ENCODE peak calls at places on chromosomes 12 and 14, in five cellular contexts. One of them, this sample, is unnamed.

GRCh38 chr14:68814376-68815287 is 21.8 kb upstream of the ZFP36L1 start:
- DNase-seq in ascending aorta: no peak
- DNase-seq in lower lobe of right lung: peak; percentile 59
- DNase-seq in left lung: no peak
- DNase-seq in A549: peak; percentile 78
- DNase-seq in this sample: no peak

GRCh38 chr14:61582815-61583214 is 112.5 kb upstream of the HIF1A start:
- DNase-seq in ascending aorta: no peak
- DNase-seq in lower lobe of right lung: no peak
- DNase-seq in left lung: no peak
- DNase-seq in A549: no peak
- DNase-seq in this sample: no peak

GRCh38 chr12:43444940-43445564 is 107.0 kb downstream of the ADAMTS20 start:
- DNase-seq in ascending aorta: no peak
- DNase-seq in lower lobe of right lung: no peak
- DNase-seq in left lung: no peak
- DNase-seq in A549: peak; percentile 70
- DNase-seq in this sample: no peak

GRCh38 chr12:22321620-22322019 is 12.9 kb downstream of the ST8SIA1 start:
- DNase-seq in ascending aorta: peak; percentile 63
- DNase-seq in lower lobe of right lung: peak; percentile 53
- DNase-seq in left lung: peak; percentile 40
- DNase-seq in A549: no peak
- DNase-seq in this sample: peak; percentile 86

GRCh38 chr12:80937391-80938238 is at the start of gene LIN7A:
- DNase-seq in ascending aorta: peak; percentile 60
- DNase-seq in lower lobe of right lung: peak; percentile 62
- DNase-seq in left lung: peak; percentile 48
- DNase-seq in A549: peak; percentile 23
- DNase-seq in this sample: peak; percentile 44

GRCh38 chr12:7448099-7448498 is 4.1 kb upstream of the CD163L1 start:
- DNase-seq in ascending aorta: no peak
- DNase-seq in lower lobe of right lung: no peak
- DNase-seq in left lung: no peak
- DNase-seq in A549: no peak
- DNase-seq in this sample: no peak

GRCh38 chr12:54859502-54859901 is 5.2 kb downstream of the MUCL1 start:
- DNase-seq in ascending aorta: no peak
- DNase-seq in lower lobe of right lung: no peak
- DNase-seq in left lung: no peak
- DNase-seq in A549: no peak
- DNase-seq in this sample: no peak

GRCh38 chr14:103258211-103258610 is 75.8 kb upstream of the EIF5 start:
- DNase-seq in ascending aorta: no peak
- DNase-seq in lower lobe of right lung: no peak
- DNase-seq in left lung: no peak
- DNase-seq in A549: no peak
- DNase-seq in this sample: no peak

GRCh38 chr14:26204954-26205479 is 392.8 kb downstream of the NOVA1 start:
- DNase-seq in ascending aorta: no peak
- DNase-seq in lower lobe of right lung: peak; percentile 39
- DNase-seq in left lung: no peak
- DNase-seq in A549: no peak
- DNase-seq in this sample: no peak

GRCh38 chr14:92439551-92440344 is 73.8 kb upstream of the RIN3 start:
- DNase-seq in ascending aorta: no peak
- DNase-seq in lower lobe of right lung: no peak
- DNase-seq in left lung: no peak
- DNase-seq in A549: no peak
- DNase-seq in this sample: no peak

GRCh38 chr14:63308723-63309317 is 9.9 kb downstream of the GPHB5 start:
- DNase-seq in ascending aorta: no peak
- DNase-seq in lower lobe of right lung: no peak
- DNase-seq in left lung: no peak
- DNase-seq in A549: peak; percentile 35
- DNase-seq in this sample: no peak

GRCh38 chr12:51726931-51727330 is 121.6 kb downstream of the FIGNL2 start:
- DNase-seq in ascending aorta: no peak
- DNase-seq in lower lobe of right lung: no peak
- DNase-seq in left lung: no peak
- DNase-seq in A549: no peak
- DNase-seq in this sample: no peak

GRCh38 chr14:94113490-94113889 is 3.0 kb downstream of the IFI27 start:
- DNase-seq in ascending aorta: peak; percentile 63
- DNase-seq in lower lobe of right lung: no peak
- DNase-seq in left lung: no peak
- DNase-seq in A549: no peak
- DNase-seq in this sample: no peak

GRCh38 chr14:50039734-50040400 is 76.5 kb downstream of the VCPKMT start:
- DNase-seq in ascending aorta: no peak
- DNase-seq in lower lobe of right lung: peak; percentile 85
- DNase-seq in left lung: peak; percentile 78
- DNase-seq in A549: peak; percentile 38
- DNase-seq in this sample: peak; percentile 89

GRCh38 chr14:104237651-104238423 is 99.5 kb downstream of the KIF26A start:
- DNase-seq in ascending aorta: peak; percentile 41
- DNase-seq in lower lobe of right lung: no peak
- DNase-seq in left lung: peak; percentile 20
- DNase-seq in A549: no peak
- DNase-seq in this sample: peak; percentile 42

GRCh38 chr12:107844312-107844921 is 69.9 kb downstream of the ASCL4 start:
- DNase-seq in ascending aorta: no peak
- DNase-seq in lower lobe of right lung: no peak
- DNase-seq in left lung: no peak
- DNase-seq in A549: no peak
- DNase-seq in this sample: no peak

GRCh38 chr14:29649170-29649569 is 278.5 kb downstream of the PRKD1 start:
- DNase-seq in ascending aorta: no peak
- DNase-seq in lower lobe of right lung: no peak
- DNase-seq in left lung: no peak
- DNase-seq in A549: no peak
- DNase-seq in this sample: no peak

GRCh38 chr12:86711716-86712115 is 455.5 kb upstream of the MGAT4C start:
- DNase-seq in ascending aorta: no peak
- DNase-seq in lower lobe of right lung: no peak
- DNase-seq in left lung: no peak
- DNase-seq in A549: no peak
- DNase-seq in this sample: no peak

GRCh38 chr14:71142375-71143038 is 235.2 kb downstream of the PCNX1 start:
- DNase-seq in ascending aorta: no peak
- DNase-seq in lower lobe of right lung: no peak
- DNase-seq in left lung: no peak
- DNase-seq in A549: no peak
- DNase-seq in this sample: no peak

GRCh38 chr12:12803186-12803585 is 10.0 kb upstream of the DDX47 start:
- DNase-seq in ascending aorta: peak; percentile 80
- DNase-seq in lower lobe of right lung: peak; percentile 82
- DNase-seq in left lung: peak; percentile 84
- DNase-seq in A549: peak; percentile 98
- DNase-seq in this sample: peak; percentile 57

GRCh38 chr14:68407838-68408237 is 385.0 kb downstream of the ZFP36L1 start:
- DNase-seq in ascending aorta: no peak
- DNase-seq in lower lobe of right lung: no peak
- DNase-seq in left lung: no peak
- DNase-seq in A549: no peak
- DNase-seq in this sample: no peak

GRCh38 chr14:21978184-21978998 is 304.8 kb upstream of the OR4E1 start:
- DNase-seq in ascending aorta: no peak
- DNase-seq in lower lobe of right lung: peak; percentile 51
- DNase-seq in left lung: no peak
- DNase-seq in A549: peak; percentile 62
- DNase-seq in this sample: no peak

GRCh38 chr14:95530461-95531170 is 4.2 kb upstream of the GLRX5 start:
- DNase-seq in ascending aorta: no peak
- DNase-seq in lower lobe of right lung: no peak
- DNase-seq in left lung: no peak
- DNase-seq in A549: no peak
- DNase-seq in this sample: no peak

GRCh38 chr12:49470986-49471385 is 67.8 kb upstream of the KCNH3 start:
- DNase-seq in ascending aorta: no peak
- DNase-seq in lower lobe of right lung: no peak
- DNase-seq in left lung: no peak
- DNase-seq in A549: no peak
- DNase-seq in this sample: no peak

GRCh38 chr12:11768233-11768965 is 118.9 kb downstream of the ETV6 start:
- DNase-seq in ascending aorta: no peak
- DNase-seq in lower lobe of right lung: no peak
- DNase-seq in left lung: no peak
- DNase-seq in A549: no peak
- DNase-seq in this sample: no peak

GRCh38 chr12:113271853-113272561 is 50.7 kb downstream of the TPCN1 start:
- DNase-seq in ascending aorta: peak; percentile 93
- DNase-seq in lower lobe of right lung: peak; percentile 79
- DNase-seq in left lung: peak; percentile 82
- DNase-seq in A549: no peak
- DNase-seq in this sample: peak; percentile 89

GRCh38 chr14:101835166-101835557 is 73.7 kb downstream of the PPP2R5C start:
- DNase-seq in ascending aorta: no peak
- DNase-seq in lower lobe of right lung: no peak
- DNase-seq in left lung: no peak
- DNase-seq in A549: no peak
- DNase-seq in this sample: no peak

GRCh38 chr12:132638541-132639408 is 20.2 kb downstream of the P2RX2 start:
- DNase-seq in ascending aorta: no peak
- DNase-seq in lower lobe of right lung: no peak
- DNase-seq in left lung: no peak
- DNase-seq in A549: peak; percentile 67
- DNase-seq in this sample: no peak

GRCh38 chr12:53611304-53611703 is 14.9 kb downstream of the ATF7 start:
- DNase-seq in ascending aorta: no peak
- DNase-seq in lower lobe of right lung: no peak
- DNase-seq in left lung: no peak
- DNase-seq in A549: no peak
- DNase-seq in this sample: no peak

GRCh38 chr12:130463259-130463658 is 125.6 kb downstream of the PIWIL1 start:
- DNase-seq in ascending aorta: no peak
- DNase-seq in lower lobe of right lung: no peak
- DNase-seq in left lung: no peak
- DNase-seq in A549: no peak
- DNase-seq in this sample: no peak

GRCh38 chr14:79576434-79576833 is 634.9 kb downstream of the DIO2 start:
- DNase-seq in ascending aorta: no peak
- DNase-seq in lower lobe of right lung: no peak
- DNase-seq in left lung: no peak
- DNase-seq in A549: no peak
- DNase-seq in this sample: no peak

GRCh38 chr12:94266796-94267529 is 118.6 kb downstream of the PLXNC1 start:
- DNase-seq in ascending aorta: no peak
- DNase-seq in lower lobe of right lung: no peak
- DNase-seq in left lung: no peak
- DNase-seq in A549: no peak
- DNase-seq in this sample: no peak

GRCh38 chr14:90483551-90483950 is 86.7 kb downstream of the CALM1 start:
- DNase-seq in ascending aorta: no peak
- DNase-seq in lower lobe of right lung: no peak
- DNase-seq in left lung: no peak
- DNase-seq in A549: no peak
- DNase-seq in this sample: no peak

GRCh38 chr12:103933237-103933636 is 3.0 kb downstream of the HSP90B1 start:
- DNase-seq in ascending aorta: no peak
- DNase-seq in lower lobe of right lung: no peak
- DNase-seq in left lung: no peak
- DNase-seq in A549: no peak
- DNase-seq in this sample: no peak

GRCh38 chr12:5433081-5433839 is 1.4 kb downstream of the NTF3 start:
- DNase-seq in ascending aorta: no peak
- DNase-seq in lower lobe of right lung: no peak
- DNase-seq in left lung: no peak
- DNase-seq in A549: no peak
- DNase-seq in this sample: no peak

GRCh38 chr14:52954346-52955214 is 3.7 kb upstream of the FERMT2 start:
- DNase-seq in ascending aorta: peak; percentile 67
- DNase-seq in lower lobe of right lung: no peak
- DNase-seq in left lung: no peak
- DNase-seq in A549: no peak
- DNase-seq in this sample: no peak
- TF ChIP-seq CTCF in ascending aorta: no peak
- TF ChIP-seq CTCF in lower lobe of right lung: no peak
- TF ChIP-seq CTCF in left lung: no peak
- TF ChIP-seq CTCF in A549: no peak
- TF ChIP-seq CTCF in this sample: no peak

GRCh38 chr14:36099619-36100018 is 76.9 kb downstream of the PTCSC3 start:
- DNase-seq in ascending aorta: no peak
- DNase-seq in lower lobe of right lung: no peak
- DNase-seq in left lung: no peak
- DNase-seq in A549: no peak
- DNase-seq in this sample: no peak

GRCh38 chr14:36105401-36105800 is 71.1 kb downstream of the PTCSC3 start:
- DNase-seq in ascending aorta: no peak
- DNase-seq in lower lobe of right lung: no peak
- DNase-seq in left lung: no peak
- DNase-seq in A549: peak; percentile 14
- DNase-seq in this sample: no peak
- TF ChIP-seq CTCF in ascending aorta: no peak
- TF ChIP-seq CTCF in lower lobe of right lung: no peak
- TF ChIP-seq CTCF in left lung: no peak
- TF ChIP-seq CTCF in A549: no peak
- TF ChIP-seq CTCF in this sample: no peak

GRCh38 chr12:26831959-26832816 is 806 bp downstream of the ITPR2 start:
- DNase-seq in ascending aorta: peak; percentile 83
- DNase-seq in lower lobe of right lung: peak; percentile 76
- DNase-seq in left lung: peak; percentile 69
- DNase-seq in A549: peak; percentile 77
- DNase-seq in this sample: peak; percentile 69
- TF ChIP-seq CTCF in ascending aorta: no peak
- TF ChIP-seq CTCF in lower lobe of right lung: no peak
- TF ChIP-seq CTCF in left lung: no peak
- TF ChIP-seq CTCF in A549: peak; percentile 19
- TF ChIP-seq CTCF in this sample: no peak

DNA sequence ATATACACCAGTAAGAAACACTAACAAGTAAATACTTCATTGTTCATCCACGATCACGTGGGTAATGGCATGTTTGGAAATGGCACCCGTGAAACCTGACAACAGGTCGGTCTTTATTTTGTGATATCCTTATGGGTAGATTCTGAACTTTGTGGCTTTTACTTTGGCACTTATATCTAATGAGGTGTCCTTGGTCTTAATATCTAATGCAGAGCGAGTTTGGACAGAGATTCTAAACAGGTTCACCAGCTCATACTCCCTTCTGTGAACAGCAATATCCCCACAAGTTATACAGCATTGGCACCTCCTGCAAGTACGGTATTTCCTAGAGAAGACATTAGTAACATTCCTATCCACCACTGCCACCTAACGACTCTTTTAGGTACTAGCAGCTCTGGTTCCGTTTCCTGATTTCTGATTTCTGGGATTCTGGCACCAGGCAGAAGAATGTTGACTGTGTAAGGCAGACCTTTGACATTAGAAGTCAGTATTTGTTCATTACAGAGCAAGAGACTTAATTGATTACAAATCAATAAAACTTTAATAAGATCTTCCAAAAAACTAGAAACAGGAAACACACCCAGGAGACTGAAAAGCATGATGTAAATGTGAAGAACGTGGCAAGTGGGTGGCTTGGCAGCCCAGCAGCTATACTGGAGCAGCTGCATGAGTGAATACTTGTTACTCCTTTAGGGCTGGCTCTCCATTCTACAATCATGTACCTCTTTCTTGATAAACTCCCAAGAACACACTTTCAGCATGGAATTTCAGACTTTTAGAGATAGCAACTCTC is 2.5 kb downstream of the ANG start:
- DNase-seq in ascending aorta: peak; percentile 81
- DNase-seq in lower lobe of right lung: no peak
- DNase-seq in left lung: no peak
- DNase-seq in A549: peak; percentile 81
- DNase-seq in this sample: no peak
- TF ChIP-seq CTCF in ascending aorta: peak; percentile 77
- TF ChIP-seq CTCF in lower lobe of right lung: peak; percentile 86
- TF ChIP-seq CTCF in left lung: peak; percentile 72
- TF ChIP-seq CTCF in A549: peak; percentile 88
- TF ChIP-seq CTCF in this sample: peak; percentile 91